ENCODE peak calls at places on chromosomes 6 and 20, in eight cellular contexts. Y is Ammon's horn, Q is cardiac fibroblast, G is cardiac muscle cell, Z is GOT3, F is Kasumi-1, H is ascending aorta, E is SK-N-DZ. B is an unnamed sample.

GRCh38 chr6:160831751-160832150 is 129.7 kb downstream of the PLG start:
- DNase-seq in E (no peak), F (no peak), Z (no peak), G (no peak), H (no peak), Q (no peak), Y (no peak), B (no peak)

GRCh38 chr6:158810149-158811095 is 8.7 kb downstream of the EZR start:
- DNase-seq in H (no peak), Y (no peak), G (no peak), Q (no peak), Z (no peak), E (no peak), F (no peak), B (no peak)

GRCh38 chr6:132648828-132649227 is 10.2 kb downstream of the TAAR1 start:
- DNase-seq in E (no peak), Z (no peak), F (no peak), H (no peak), Y (no peak), Q (no peak), G (no peak), B (no peak)

GRCh38 chr6:31075528-31075927 is 36.8 kb downstream of the C6orf15 start:
- DNase-seq in Q (peak; percentile 82), Y (no peak), G (peak; percentile 42), Z (no peak), E (no peak), F (no peak), H (no peak), B (no peak)

GRCh38 chr6:5344038-5344437 is 82.7 kb downstream of the FARS2 start:
- DNase-seq in G (no peak), F (no peak), E (no peak), Z (no peak), H (no peak), Y (no peak), Q (no peak), B (no peak)

GRCh38 chr6:32954983-32955802 is 2.3 kb upstream of the HLA-DMA start:
- DNase-seq in Q (peak; percentile 42), F (no peak), G (peak; percentile 26), E (no peak), Z (no peak), Y (no peak), H (peak; percentile 52), B (no peak)

GRCh38 chr20:973785-974194 is 28.3 kb downstream of the RSPO4 start:
- DNase-seq in H (no peak), F (peak; percentile 74), E (peak; percentile 28), Z (no peak), Y (no peak), Q (peak; percentile 58), G (peak; percentile 72), B (no peak)

GRCh38 chr6:2885967-2886731 is 17.0 kb downstream of the SERPINB9 start:
- DNase-seq in Z (no peak), Y (no peak), Q (no peak), H (no peak), F (no peak), E (no peak), G (no peak), B (no peak)

GRCh38 chr6:32166411-32167061 is 2.1 kb downstream of the EGFL8 start:
- DNase-seq in E (no peak), Q (no peak), F (no peak), H (no peak), G (no peak), Z (no peak), Y (no peak), B (no peak)

GRCh38 chr6:71465096-71465495 is 176.5 kb downstream of the OGFRL1 start:
- DNase-seq in F (no peak), G (no peak), Z (no peak), Y (no peak), Q (no peak), H (no peak), E (no peak), B (no peak)

GRCh38 chr20:57089701-57090144 is 176.7 kb downstream of the BMP7 start:
- DNase-seq in G (peak; percentile 50), H (no peak), Z (no peak), Y (peak; percentile 73), Q (peak; percentile 14), F (peak; percentile 22), E (peak; percentile 81), B (peak; percentile 73)

GRCh38 chr20:23248524-23248923 is 102.1 kb upstream of the NXT1 start:
- DNase-seq in Y (no peak), Z (no peak), H (no peak), G (no peak), F (no peak), Q (no peak), E (no peak), B (no peak)

GRCh38 chr20:33697129-33697528 is 10.9 kb upstream of the E2F1 start:
- DNase-seq in Z (no peak), H (peak; percentile 86), Y (peak; percentile 87), F (no peak), Q (peak; percentile 48), G (peak; percentile 73), E (peak; percentile 78), B (no peak)

GRCh38 chr6:43982084-43982625 is 145.1 kb downstream of the MRPL14 start:
- DNase-seq in E (no peak), Z (no peak), F (no peak), Q (no peak), Y (no peak), H (no peak), G (no peak), B (no peak)

GRCh38 chr6:140398076-140398475 is 1023.6 kb upstream of the CITED2 start:
- DNase-seq in Q (no peak), Y (no peak), G (no peak), E (no peak), H (no peak), F (no peak), Z (no peak), B (no peak)

GRCh38 chr20:663315-664090 is 10.5 kb upstream of the SRXN1 start:
- DNase-seq in Y (no peak), Z (no peak), G (peak; percentile 37), H (no peak), F (no peak), E (no peak), Q (peak; percentile 37), B (no peak)

GRCh38 chr6:146851837-146852236 is 253.1 kb downstream of the ADGB start:
- DNase-seq in F (no peak), E (no peak), Z (no peak), Y (no peak), Q (peak; percentile 90), H (no peak), G (peak; percentile 78), B (no peak)

GRCh38 chr6:165581678-165582077 is 81.4 kb downstream of the PDE10A start:
- DNase-seq in Z (no peak), H (no peak), Q (no peak), E (no peak), F (no peak), G (no peak), Y (no peak), B (no peak)

GRCh38 chr6:33869121-33869520 is 65.3 kb upstream of the MLN start:
- DNase-seq in Z (no peak), Q (no peak), E (no peak), F (no peak), G (no peak), Y (no peak), H (no peak), B (peak; percentile 3)

GRCh38 chr6:13105139-13105538 is 223.2 kb downstream of the TBC1D7 start:
- DNase-seq in Z (no peak), H (no peak), F (no peak), E (no peak), Q (no peak), Y (no peak), G (no peak), B (no peak)

GRCh38 chr6:137237413-137238170 is 18.4 kb upstream of the IFNGR1 start:
- DNase-seq in G (peak; percentile 71), F (no peak), E (no peak), H (no peak), Y (no peak), Z (no peak), Q (peak; percentile 87), B (no peak)

GRCh38 chr6:85452441-85452881 is 2.6 kb downstream of the NT5E start:
- DNase-seq in G (peak; percentile 51), E (no peak), F (no peak), H (no peak), Q (peak; percentile 59), Z (no peak), Y (no peak), B (no peak)

GRCh38 chr6:74249658-74250057 is 553.7 kb downstream of the CD109 start:
- DNase-seq in Y (no peak), E (no peak), Q (peak; percentile 50), G (peak; percentile 40), H (no peak), Z (no peak), F (peak; percentile 51), B (no peak)

GRCh38 chr6:85751374-85752055 is 108.8 kb upstream of the SYNCRIP start:
- DNase-seq in G (no peak), Q (no peak), E (no peak), F (no peak), H (no peak), Z (no peak), Y (no peak), B (no peak)

GRCh38 chr20:43961541-43962471 is 47.2 kb downstream of the TOX2 start:
- DNase-seq in Y (no peak), F (no peak), H (no peak), G (no peak), Q (no peak), Z (no peak), E (no peak), B (no peak)

GRCh38 chr20:64063389-64064144 is 569 bp downstream of the TCEA2 start:
- DNase-seq in F (no peak), Z (no peak), H (peak; percentile 80), G (no peak), Y (no peak), E (no peak), Q (no peak), B (no peak)

GRCh38 chr6:80767808-80768207 is 661.3 kb downstream of the BCKDHB start:
- DNase-seq in Y (no peak), E (no peak), H (peak; percentile 72), Z (no peak), F (no peak), Q (peak; percentile 88), G (peak; percentile 44), B (no peak)

GRCh38 chr6:152566040-152566875 is 70.9 kb downstream of the SYNE1 start:
- DNase-seq in E (no peak), Q (no peak), Y (no peak), G (peak; percentile 55), F (no peak), Z (no peak), H (no peak), B (no peak)

GRCh38 chr6:78611097-78611625 is 256.2 kb upstream of the IRAK1BP1 start:
- DNase-seq in G (no peak), Y (no peak), F (no peak), Q (no peak), H (no peak), E (peak; percentile 95), Z (no peak), B (no peak)

GRCh38 chr6:53524455-53524815 is 20.5 kb downstream of the GCLC start:
- DNase-seq in Z (no peak), G (peak; percentile 44), E (no peak), Y (no peak), F (no peak), H (no peak), Q (peak; percentile 64), B (no peak)